ENCODE peak calls at places on chromosomes 1 and 21, in nine cellular contexts. M, A, Y, Q, H, X, Z, C and I are unnamed samples.

GRCh38 chr1:44707112-44707881 is 23.7 kb downstream of the RNU5D-1 start:
- DNase-seq in Y (peak), Q (no peak), X (no peak), C (peak), A (no peak), M (peak), H (no peak), Z (no peak), I (peak)

GRCh38 chr1:219582310-219582709 is 30.6 kb downstream of the ZC3H11B start:
- DNase-seq in Z (no peak), Y (peak), Q (no peak), X (no peak), A (no peak), M (no peak), C (no peak), H (no peak), I (peak)

GRCh38 chr1:45820173-45820572 is 16.8 kb downstream of the MAST2 start:
- DNase-seq in Y (no peak), X (no peak), Z (no peak), Q (no peak), M (no peak), A (no peak), C (no peak), H (no peak), I (no peak)

GRCh38 chr1:78003882-78004718 is 639 bp upstream of the DNAJB4 start:
- DNase-seq in C (peak), M (peak), Z (peak), A (peak), Y (peak), H (peak), X (peak), Q (no peak), I (peak)

GRCh38 chr1:235646463-235646862 is 3.1 kb downstream of the GNG4 start:
- DNase-seq in Q (no peak), A (peak), H (peak), C (no peak), X (no peak), Y (no peak), Z (no peak), M (no peak), I (no peak)

GRCh38 chr1:8554956-8555534 is 237.1 kb downstream of the SLC45A1 start:
- DNase-seq in Y (no peak), H (no peak), Z (no peak), M (peak), X (no peak), A (peak), C (no peak), Q (no peak), I (no peak)

GRCh38 chr1:151371744-151372410 is 628 bp downstream of the SELENBP1 start:
- DNase-seq in Y (no peak), A (peak), C (no peak), H (no peak), M (no peak), X (no peak), Q (no peak), Z (no peak), I (no peak)

GRCh38 chr1:172719694-172720138 is 60.8 kb downstream of the FASLG start:
- DNase-seq in Y (peak), H (peak), A (no peak), Q (no peak), Z (no peak), M (no peak), X (no peak), C (peak), I (peak)

GRCh38 chr1:29122662-29122986 is 1.1 kb downstream of the TMEM200B start:
- DNase-seq in Q (no peak), Y (peak), A (peak), C (no peak), H (peak), M (no peak), X (no peak), Z (no peak), I (peak)

GRCh38 chr1:4673494-4673893 is 19.1 kb downstream of the AJAP1 start:
- DNase-seq in H (no peak), C (no peak), Y (no peak), M (no peak), Z (no peak), A (no peak), Q (no peak), X (no peak), I (no peak)

GRCh38 chr1:178283409-178283808 is 189.5 kb downstream of the RASAL2 start:
- DNase-seq in Q (no peak), Z (no peak), C (no peak), Y (no peak), M (no peak), A (no peak), X (no peak), H (peak), I (no peak)

GRCh38 chr1:226643701-226644540 is 95.2 kb downstream of the ITPKB start:
- DNase-seq in Q (no peak), X (no peak), C (no peak), A (peak), Z (no peak), M (no peak), Y (no peak), H (no peak), I (no peak)

GRCh38 chr1:180040034-180040433 is 85.4 kb downstream of the CEP350 start:
- DNase-seq in A (no peak), M (no peak), X (no peak), H (no peak), Z (no peak), C (peak), Q (no peak), Y (peak), I (no peak)

GRCh38 chr1:180155202-180155682 is 573 bp downstream of the QSOX1 start:
- DNase-seq in A (no peak), Q (no peak), Z (no peak), Y (no peak), X (no peak), C (no peak), M (no peak), H (peak), I (no peak)

GRCh38 chr1:40895601-40896000 is 33.4 kb upstream of the CITED4 start:
- DNase-seq in X (no peak), H (no peak), A (no peak), Z (no peak), Q (no peak), Y (no peak), M (no peak), C (no peak), I (no peak)

GRCh38 chr1:205963756-205964155 is 20.5 kb upstream of the SLC26A9 start:
- DNase-seq in A (no peak), H (no peak), C (no peak), Z (no peak), Q (no peak), M (no peak), Y (no peak), X (no peak), I (no peak)

GRCh38 chr1:204051718-204052117 is 21.2 kb upstream of the SOX13 start:
- DNase-seq in M (no peak), X (no peak), H (no peak), C (no peak), Z (no peak), A (no peak), Y (no peak), Q (no peak), I (no peak)

GRCh38 chr1:43255438-43256210 is 14.2 kb upstream of the TMEM125 start:
- DNase-seq in Y (no peak), Z (no peak), A (no peak), C (no peak), X (no peak), Q (no peak), H (no peak), M (no peak), I (no peak)

GRCh38 chr1:54965624-54966340 is 14.6 kb upstream of the TMEM61 start:
- DNase-seq in A (peak), H (no peak), Q (no peak), X (no peak), Y (no peak), Z (no peak), C (no peak), M (no peak), I (no peak)

GRCh38 chr1:33086384-33086850 is 5.5 kb downstream of the AZIN2 start:
- DNase-seq in C (no peak), Q (no peak), H (peak), A (peak), X (peak), Z (peak), M (peak), Y (peak), I (peak)

GRCh38 chr21:36859744-36860501 is 106.5 kb downstream of the HLCS start:
- DNase-seq in X (peak), M (no peak), Y (no peak), Z (peak), C (no peak), H (no peak), Q (no peak), A (peak), I (no peak)

GRCh38 chr1:96808186-96808585 is 86.6 kb downstream of the PTBP2 start:
- DNase-seq in Y (no peak), M (no peak), X (no peak), Q (no peak), A (no peak), Z (no peak), H (no peak), C (no peak), I (peak)

GRCh38 chr1:203584040-203584439 is 42.6 kb upstream of the ATP2B4 start:
- DNase-seq in X (no peak), C (no peak), H (no peak), M (no peak), Y (no peak), Z (no peak), Q (no peak), A (no peak), I (no peak)

GRCh38 chr21:41957991-41958766 is 4.4 kb upstream of the C2CD2 start:
- DNase-seq in M (peak), C (peak), H (no peak), Y (peak), X (peak), A (peak), Z (no peak), Q (no peak), I (peak)

GRCh38 chr1:72278461-72278860 is 3.9 kb downstream of the NEGR1 start:
- DNase-seq in C (no peak), A (no peak), Z (no peak), H (no peak), X (no peak), Q (no peak), Y (no peak), M (no peak), I (no peak)

GRCh38 chr1:231600461-231600976 is 26.1 kb upstream of the DISC1 start:
- DNase-seq in C (peak), X (no peak), H (no peak), M (no peak), A (no peak), Y (peak), Z (no peak), Q (no peak), I (no peak)

GRCh38 chr1:224637510-224637909 is 21.4 kb downstream of the CNIH3 start:
- DNase-seq in H (no peak), X (no peak), Z (no peak), Y (peak), M (no peak), A (no peak), C (no peak), Q (no peak), I (peak)

GRCh38 chr21:17250651-17251294 is 262.1 kb upstream of the CXADR start:
- DNase-seq in Z (peak), X (no peak), M (no peak), H (no peak), A (no peak), Q (no peak), Y (no peak), C (no peak), I (no peak)

GRCh38 chr1:155984341-155984740 is 6.0 kb upstream of the ARHGEF2 start:
- DNase-seq in H (peak), M (no peak), X (no peak), Q (no peak), Z (no peak), Y (no peak), C (no peak), A (no peak), I (no peak)

GRCh38 chr1:96259399-96259798 is 462.2 kb upstream of the PTBP2 start:
- DNase-seq in X (no peak), Q (no peak), H (peak), A (no peak), M (no peak), C (no peak), Y (no peak), Z (no peak), I (no peak)

DNA sequence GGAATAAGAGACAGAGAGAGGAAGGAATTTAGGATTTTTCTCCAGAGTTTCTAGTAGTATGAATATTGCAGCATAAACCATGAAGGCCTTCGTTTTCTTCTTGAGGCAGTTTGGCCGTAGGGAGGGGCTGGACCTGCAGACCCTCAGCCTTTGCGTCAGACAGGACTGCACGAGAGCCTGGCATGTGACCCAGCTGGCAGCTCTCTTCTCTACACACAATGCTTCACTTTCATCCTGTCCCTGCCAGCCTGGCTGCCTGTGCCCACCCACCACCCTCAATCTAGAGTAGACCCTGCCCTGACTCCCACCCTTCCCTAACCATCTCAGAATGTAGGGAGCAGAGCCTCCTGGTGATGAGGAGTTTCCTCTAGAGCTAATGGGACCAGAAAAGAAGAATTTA is 1.6 kb downstream of the CA14 start:
- DNase-seq in A (peak), H (no peak), Q (no peak), Z (no peak), X (no peak), C (no peak), Y (no peak), M (no peak), I (no peak)
- H3K4me3 ChIP-seq in A (no peak), H (peak), Q (no peak), Z (no peak), X (no peak), C (no peak), Y (no peak), M (no peak), I (no peak)

GRCh38 chr1:34263411-34263810 is 86.7 kb downstream of the C1orf94 start:
- DNase-seq in X (no peak), M (no peak), Q (no peak), Y (no peak), H (no peak), A (no peak), Z (no peak), C (no peak), I (no peak)
- TF ChIP-seq CTCF in X (no peak), M (no peak), Q (no peak), Y (no peak), H (no peak), A (no peak), Z (no peak), C (no peak), I (no peak)

DNA sequence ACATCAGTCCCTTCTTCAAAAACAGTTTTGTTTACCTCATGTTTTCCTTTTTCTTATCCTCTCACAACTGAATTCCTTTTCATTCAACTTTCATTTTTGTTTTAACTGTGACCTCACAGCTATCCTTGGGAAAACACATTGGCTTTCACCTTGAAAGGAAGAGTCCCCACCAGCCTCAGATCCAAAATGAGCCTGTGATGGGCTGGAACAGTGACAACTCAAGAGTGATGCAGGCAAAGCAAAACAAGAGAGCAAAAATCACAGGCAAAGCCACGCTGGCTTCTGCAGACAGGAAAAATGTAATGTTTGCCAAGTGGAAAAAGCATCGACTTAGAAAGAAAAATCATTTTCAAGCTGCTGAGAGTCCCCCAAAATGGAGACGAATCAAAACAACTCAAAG is 51.0 kb downstream of the ALG14 start:
- DNase-seq in X (no peak), Q (no peak), Z (no peak), A (peak), M (no peak), H (no peak), Y (no peak), C (no peak), I (no peak)
- H3K4me3 ChIP-seq in X (no peak), Q (peak), Z (no peak), A (peak), M (no peak), H (no peak), Y (peak), C (no peak), I (no peak)

GRCh38 chr1:23020731-23021130 is 1.5 kb downstream of the KDM1A start:
- DNase-seq in Z (no peak), A (no peak), C (no peak), Q (no peak), M (no peak), X (no peak), Y (no peak), H (no peak), I (no peak)
- TF ChIP-seq CTCF in Z (no peak), A (no peak), C (no peak), Q (no peak), M (no peak), X (no peak), Y (no peak), H (no peak), I (no peak)